ENCODE peak calls at places on chromosomes 16 and 17, in four cellular contexts. G, Z, C and M are unnamed samples.

GRCh38 chr17:56297142-56297541 is 143.9 kb downstream of the ANKFN1 start:
- DNase-seq in G (no peak), Z (peak), C (no peak), M (no peak)

GRCh38 chr17:82238562-82239201 is 9.8 kb downstream of the SLC16A3 start:
- DNase-seq in G (peak), Z (peak), C (no peak), M (peak)

GRCh38 chr17:27807567-27808470 is 7.5 kb upstream of the NOS2 start:
- DNase-seq in G (no peak), Z (no peak), C (no peak), M (peak)

GRCh38 chr17:77609553-77610517 is 348.7 kb upstream of the TNRC6C start:
- DNase-seq in G (no peak), Z (peak), C (no peak), M (peak)

GRCh38 chr16:66419527-66419926 is 7.6 kb upstream of the BEAN1 start:
- DNase-seq in G (no peak), Z (no peak), C (no peak), M (no peak)

GRCh38 chr16:57742543-57742942 is 7.0 kb downstream of the KATNB1 start:
- DNase-seq in G (no peak), Z (no peak), C (no peak), M (no peak)

GRCh38 chr17:79785017-79785899 is 7.3 kb downstream of the CBX2 start:
- DNase-seq in G (no peak), Z (no peak), C (no peak), M (no peak)

GRCh38 chr17:9576521-9577401 is at the start of gene CFAP52:
- DNase-seq in G (peak), Z (peak), C (peak), M (peak)

GRCh38 chr16:85383836-85384825 is 229.0 kb upstream of the GSE1 start:
- DNase-seq in G (no peak), Z (no peak), C (no peak), M (no peak)

GRCh38 chr17:13822671-13823070 is 220.9 kb upstream of the HS3ST3A1 start:
- DNase-seq in G (no peak), Z (no peak), C (no peak), M (no peak)

GRCh38 chr17:45029758-45030423 is 21.5 kb downstream of the DCAKD start:
- DNase-seq in G (no peak), Z (no peak), C (no peak), M (no peak)

GRCh38 chr17:412211-413015 is 59.8 kb upstream of the RPH3AL start:
- DNase-seq in G (peak), Z (peak), C (no peak), M (peak)

GRCh38 chr17:27547301-27547683 is 83.7 kb upstream of the LGALS9 start:
- DNase-seq in G (no peak), Z (no peak), C (no peak), M (peak)

GRCh38 chr17:77891602-77892001 is 66.9 kb upstream of the TNRC6C start:
- DNase-seq in G (no peak), Z (no peak), C (no peak), M (no peak)

GRCh38 chr17:49879505-49879904 is 31.6 kb upstream of the TAC4 start:
- DNase-seq in G (no peak), Z (no peak), C (no peak), M (no peak)

GRCh38 chr16:15770512-15770911 is 86.3 kb downstream of the MYH11 start:
- DNase-seq in G (no peak), Z (no peak), C (no peak), M (no peak)

GRCh38 chr17:78342438-78343098 is 17.3 kb downstream of the SOCS3 start:
- DNase-seq in G (peak), Z (peak), C (no peak), M (no peak)

GRCh38 chr16:11868412-11868980 is 17.2 kb upstream of the RSL1D1 start:
- DNase-seq in G (no peak), Z (no peak), C (no peak), M (no peak)
- TF ChIP-seq POLR2A in G (no peak), Z (no peak), C (no peak), M (no peak)

DNA sequence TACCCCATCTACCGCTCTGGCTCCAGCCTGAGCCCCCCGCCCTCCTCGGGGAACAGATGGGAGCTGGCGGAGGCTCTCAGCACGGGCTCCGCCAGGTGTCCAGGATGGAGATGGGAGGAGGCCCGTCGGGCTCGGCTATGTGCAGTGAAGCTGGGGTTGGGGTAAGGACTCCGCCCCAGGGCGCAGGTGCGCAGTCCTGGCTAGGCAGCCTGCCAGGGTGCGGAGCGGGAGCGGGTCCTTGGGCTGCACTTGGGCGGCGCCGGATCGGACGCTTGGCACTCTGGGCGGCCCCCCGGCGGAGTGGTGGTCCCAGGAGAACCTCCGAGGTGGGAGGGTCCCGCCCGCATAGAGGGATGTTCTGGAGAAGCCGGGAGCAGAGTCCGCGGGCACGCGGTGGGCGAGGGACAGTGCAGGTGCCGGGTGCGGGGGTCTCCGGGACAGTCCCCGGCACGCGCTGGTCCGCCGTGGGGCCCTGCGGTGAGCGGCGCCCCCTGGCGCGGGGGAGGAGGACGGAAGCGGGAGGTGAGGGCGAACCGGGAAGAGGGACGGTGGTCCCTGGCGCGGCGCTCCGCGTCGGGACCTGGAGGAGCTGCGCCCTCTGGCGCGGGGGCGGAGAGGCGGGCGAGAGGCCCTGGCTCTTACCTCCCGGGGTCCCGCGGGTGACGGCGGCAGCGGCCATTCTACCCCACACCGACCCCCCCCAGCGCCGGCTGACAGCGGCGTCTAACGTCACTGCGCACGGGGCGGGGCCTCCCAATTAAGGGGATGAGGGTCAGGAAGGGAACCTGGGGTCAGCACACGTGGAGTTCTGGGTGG is at the start of gene CAMTA2:
- DNase-seq in G (peak), Z (peak), C (no peak), M (peak)
- TF ChIP-seq POLR2A in G (peak), Z (peak), C (no peak), M (peak)

GRCh38 chr17:67642488-67642887 is 75.2 kb upstream of the NOL11 start:
- DNase-seq in G (no peak), Z (no peak), C (no peak), M (no peak)
- TF ChIP-seq POLR2A in G (no peak), Z (no peak), C (no peak), M (no peak)

DNA sequence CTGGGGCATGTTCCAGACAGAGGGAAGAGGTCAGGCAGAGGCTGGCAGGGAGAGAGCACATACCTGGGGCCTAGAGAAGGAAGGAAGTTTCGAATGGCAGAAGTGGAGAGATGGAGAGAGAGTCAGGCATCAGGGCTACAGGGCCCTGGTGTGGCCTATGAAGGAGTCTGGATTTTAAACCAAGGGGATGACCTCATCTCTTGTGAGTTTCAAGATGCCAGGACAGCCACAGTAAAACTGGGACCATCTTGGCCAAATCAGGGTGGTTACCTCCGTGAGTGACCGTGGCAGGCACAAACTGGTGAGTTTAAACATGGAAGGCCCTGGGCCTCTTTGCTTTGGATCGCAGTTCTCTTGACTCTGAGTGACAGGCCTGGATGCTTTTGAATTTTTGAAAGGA is 7.6 kb upstream of the ATP2C2 start:
- DNase-seq in G (no peak), Z (no peak), C (no peak), M (no peak)
- TF ChIP-seq POLR2A in G (no peak), Z (no peak), C (no peak), M (no peak)

DNA sequence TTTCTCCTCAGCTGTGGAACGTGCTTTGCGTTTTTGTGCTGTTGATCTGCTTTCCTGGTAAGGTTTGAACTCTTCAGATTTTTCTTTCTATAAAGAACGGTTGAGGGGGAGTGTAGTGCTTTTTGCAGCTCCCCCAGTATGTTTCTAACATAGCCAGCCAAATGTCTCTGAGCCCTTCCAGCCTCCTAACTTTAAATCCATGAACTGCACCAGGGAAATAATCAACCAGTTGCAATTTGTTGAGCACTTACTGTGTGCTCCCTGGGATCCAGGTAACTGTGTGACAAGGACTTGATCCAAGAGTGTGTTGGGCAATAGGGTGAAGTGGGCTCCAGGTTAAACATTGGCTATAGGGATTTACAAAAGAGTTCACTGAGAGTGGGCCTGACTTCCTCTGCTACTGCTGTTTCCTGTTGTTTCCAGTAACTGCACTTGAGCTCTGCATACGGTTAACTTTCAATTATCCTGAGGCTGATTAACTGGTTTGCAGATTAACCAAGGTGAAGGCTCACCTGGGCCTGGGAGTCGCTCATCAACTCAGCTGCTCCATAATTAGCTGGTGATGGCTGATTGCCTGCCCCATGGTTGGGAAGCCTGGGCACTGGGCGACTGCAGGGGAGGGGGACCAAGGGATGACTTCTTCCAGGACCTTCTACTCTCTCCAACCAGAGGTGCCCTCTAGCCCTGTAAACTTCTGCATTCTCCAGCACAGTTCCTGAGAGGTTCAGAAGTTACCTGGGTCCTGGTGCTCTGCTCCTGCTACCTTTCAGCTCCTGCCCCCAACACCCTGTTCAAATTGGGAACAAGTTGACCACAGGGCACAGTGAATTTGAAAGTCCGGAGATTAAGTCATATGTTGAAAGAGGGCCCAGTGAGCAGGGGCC is 19.5 kb downstream of the HLF start:
- DNase-seq in G (no peak), Z (no peak), C (no peak), M (no peak)
- TF ChIP-seq POLR2A in G (no peak), Z (no peak), C (no peak), M (no peak)